ENCODE peak calls at places on chromosomes 4 and X, in four cellular contexts. U is AG09309; W is GM12865; S is CD8-positive, alpha-beta T cell. I is an unnamed sample.

GRCh38 chr4:119103263-119103662 is 32.4 kb upstream of the MYOZ2 start:
- DNase-seq in U (peak), W (no peak), S (no peak), I (no peak)

GRCh38 chr4:184477201-184477999 is 3.0 kb upstream of the IRF2 start:
- DNase-seq in U (no peak), W (no peak), S (no peak), I (no peak)

GRCh38 chr4:127601029-127601428 is 31.7 kb upstream of the INTU start:
- DNase-seq in U (no peak), W (no peak), S (no peak), I (no peak)

GRCh38 chrX:109172091-109172602 is 309.7 kb downstream of the GUCY2F start:
- DNase-seq in U (no peak), W (no peak), S (no peak), I (no peak)

GRCh38 chr4:142315999-142316398 is 530.1 kb downstream of the INPP4B start:
- DNase-seq in U (no peak), W (no peak), S (no peak), I (no peak)

GRCh38 chr4:67988986-67989385 is 25.7 kb upstream of the TMPRSS11A start:
- DNase-seq in U (no peak), W (no peak), S (no peak), I (no peak)

GRCh38 chr4:82708982-82709381 is 89.6 kb downstream of the SCD5 start:
- DNase-seq in U (no peak), W (no peak), S (no peak), I (no peak)

GRCh38 chrX:47674776-47675175 is 15.8 kb upstream of the UXT start:
- DNase-seq in U (no peak), W (no peak), S (no peak), I (no peak)

GRCh38 chrX:100090931-100091330 is 319.1 kb downstream of the PCDH19 start:
- DNase-seq in U (peak), W (no peak), S (no peak), I (no peak)

GRCh38 chr4:169492436-169493163 is 119.8 kb downstream of the NEK1 start:
- DNase-seq in U (no peak), W (peak), S (no peak), I (peak)

GRCh38 chr4:8855781-8856245 is 15.8 kb downstream of the HMX1 start:
- DNase-seq in U (no peak), W (no peak), S (no peak), I (no peak)

GRCh38 chr4:104421576-104421975 is 73.1 kb downstream of the CXXC4 start:
- DNase-seq in U (no peak), W (no peak), S (no peak), I (no peak)

GRCh38 chrX:79506001-79506400 is 138.9 kb upstream of the ITM2A start:
- DNase-seq in U (no peak), W (peak), S (no peak), I (no peak)

GRCh38 chr4:36218121-36218520 is 26.2 kb downstream of the ARAP2 start:
- DNase-seq in U (no peak), W (no peak), S (no peak), I (no peak)

GRCh38 chr4:184416913-184417734 is 57.2 kb downstream of the IRF2 start:
- DNase-seq in U (no peak), W (peak), S (peak), I (peak)

GRCh38 chr4:77465271-77465670 is 140.3 kb upstream of the CXCL13 start:
- DNase-seq in U (no peak), W (no peak), S (no peak), I (no peak)
- TF ChIP-seq CTCF in U (peak), W (peak), S (no peak), I (peak)

DNA sequence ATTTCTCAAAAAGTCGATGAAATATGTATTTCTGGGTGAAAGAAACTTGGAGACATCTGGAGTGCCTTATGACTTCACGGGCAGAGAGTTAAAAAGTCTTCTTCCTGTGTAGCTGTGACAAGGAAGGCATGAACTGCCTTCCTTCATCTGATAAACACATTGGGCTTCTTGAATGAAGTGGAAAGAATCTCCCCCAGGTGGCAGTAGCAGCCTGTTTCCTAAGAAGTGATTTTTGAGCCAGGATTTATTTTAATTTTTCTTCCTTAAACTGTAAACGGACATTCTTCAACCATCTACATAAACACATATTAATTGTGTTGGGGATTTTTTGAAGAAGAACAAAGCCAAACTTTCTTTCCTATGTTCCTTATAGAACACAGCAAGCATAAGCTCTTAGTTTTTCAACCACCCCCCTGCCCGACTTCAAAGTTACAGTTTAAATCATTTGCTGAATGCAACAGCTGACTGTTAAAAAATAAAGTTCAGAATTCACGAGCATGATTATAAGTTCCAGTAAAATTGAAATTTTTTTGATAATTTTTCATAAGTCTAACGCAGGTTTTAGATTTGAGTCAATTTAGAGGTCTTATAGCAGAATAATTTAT is 980 bp upstream of the GIMD1 start:
- DNase-seq in U (peak), W (peak), S (no peak), I (peak)
- TF ChIP-seq CTCF in U (peak), W (peak), S (peak), I (peak)

GRCh38 chr4:138555584-138555983 is 313.4 kb upstream of the SLC7A11 start:
- DNase-seq in U (no peak), W (peak), S (no peak), I (no peak)
- TF ChIP-seq CTCF in U (peak), W (peak), S (no peak), I (no peak)

DNA sequence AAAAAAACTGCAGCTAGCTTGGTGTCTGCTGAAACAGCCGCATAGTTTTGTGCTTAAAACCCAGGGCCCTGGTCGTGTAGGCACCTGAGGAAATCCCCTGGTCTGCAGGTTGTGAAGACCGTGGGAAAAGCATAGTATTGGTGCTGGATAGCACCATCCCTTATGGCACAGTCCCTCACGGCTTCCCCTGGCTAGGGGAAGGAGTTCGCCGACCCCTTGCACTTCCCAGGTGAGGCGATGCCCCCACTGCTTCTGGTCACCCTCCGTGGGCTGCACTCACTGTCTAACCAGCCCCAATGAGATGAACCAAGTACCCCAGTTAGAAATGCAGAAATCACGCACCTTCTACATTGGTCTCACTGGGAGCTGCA is 1105.1 kb downstream of the STPG2 start:
- DNase-seq in U (no peak), W (no peak), S (no peak), I (no peak)
- TF ChIP-seq CTCF in U (no peak), W (no peak), S (no peak), I (no peak)

DNA sequence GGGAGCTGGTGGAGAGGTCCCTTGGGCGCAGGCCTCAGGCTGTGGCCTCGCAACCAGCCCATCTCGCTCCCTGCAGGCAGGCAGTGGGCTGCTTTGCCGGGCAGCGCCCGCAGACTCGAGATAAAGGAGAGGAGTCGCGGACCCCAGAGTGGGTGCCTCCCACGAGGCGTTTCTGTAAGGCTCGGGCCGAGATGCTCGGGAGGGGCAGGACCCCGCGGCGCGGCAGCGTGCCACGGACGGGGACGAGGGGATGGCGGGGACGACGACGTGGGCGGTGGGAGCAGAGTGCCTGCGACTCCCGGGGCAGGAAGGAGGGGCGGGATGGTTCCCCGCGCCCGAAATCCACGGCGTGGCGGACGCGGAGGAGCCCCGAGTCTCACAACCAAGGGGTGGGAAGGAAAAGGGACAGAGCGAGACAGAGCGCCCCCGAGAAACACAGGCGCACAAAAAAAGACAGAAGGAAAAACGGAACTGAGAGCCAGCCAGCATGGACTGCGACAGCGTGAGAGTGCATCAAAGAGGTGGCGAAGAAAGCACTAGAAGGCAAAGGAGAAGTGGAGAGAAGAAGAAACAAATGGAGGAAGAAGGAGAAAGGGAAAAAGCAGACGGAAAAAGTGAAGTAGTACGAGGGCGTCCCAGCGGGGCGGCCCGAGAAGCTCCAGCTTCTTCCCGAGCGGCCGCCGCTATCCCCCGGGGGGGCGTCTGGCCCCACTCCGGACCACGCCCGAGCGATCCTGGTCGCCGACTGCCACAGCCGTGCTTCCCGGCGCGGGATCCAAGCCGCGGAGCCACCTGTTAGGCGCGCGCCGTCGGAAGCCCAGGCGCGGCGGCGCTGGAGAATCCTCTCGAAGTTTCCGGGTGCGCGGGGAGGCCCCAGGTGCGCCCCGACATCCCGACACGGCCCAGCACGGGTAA is 1.5 kb downstream of the BEND4 start:
- DNase-seq in U (no peak), W (peak), S (no peak), I (peak)
- TF ChIP-seq CTCF in U (no peak), W (no peak), S (no peak), I (no peak)

GRCh38 chr4:55820260-55820659 is 670 bp downstream of the EXOC1L start:
- DNase-seq in U (no peak), W (no peak), S (no peak), I (no peak)

GRCh38 chr4:55824865-55825264 is 5.3 kb downstream of the EXOC1L start:
- DNase-seq in U (no peak), W (no peak), S (no peak), I (no peak)

GRCh38 chr4:55817691-55818090 is 1.9 kb upstream of the EXOC1L start:
- DNase-seq in U (no peak), W (no peak), S (no peak), I (no peak)

GRCh38 chr4:55819634-55820033 is at the start of gene EXOC1L:
- DNase-seq in U (no peak), W (no peak), S (no peak), I (no peak)
- TF ChIP-seq CTCF in U (no peak), W (no peak), S (no peak), I (no peak)